ENCODE peak calls at places on chromosome 1, in four cellular contexts. L is neural progenitor cell; P is effector memory CD4-positive, alpha-beta T cell; D is NCI-H446 treated with DMSO at 0.1 percent for 48 hours. V is an unnamed sample.

GRCh38 chr1:6438047-6438525 is 13.5 kb downstream of the ESPN start:
- DNase-seq in L (peak; percentile 87), P (peak; percentile 67), D (peak; percentile 27), V (peak; percentile 65)

GRCh38 chr1:40988280-40988679 is 8.8 kb downstream of the CTPS1 start:
- DNase-seq in L (no peak), P (no peak), D (no peak), V (no peak)

GRCh38 chr1:31657972-31658510 is 13.4 kb upstream of the PEF1 start:
- DNase-seq in L (no peak), P (no peak), D (no peak), V (no peak)

GRCh38 chr1:174284052-174284451 is 124.7 kb downstream of the RABGAP1L start:
- DNase-seq in L (no peak), P (no peak), D (no peak), V (no peak)

GRCh38 chr1:227234998-227235405 is 83.3 kb downstream of the CDC42BPA start:
- DNase-seq in L (peak; percentile 38), P (no peak), D (peak; percentile 43), V (no peak)

GRCh38 chr1:246317723-246318359 is 189.2 kb downstream of the SMYD3 start:
- DNase-seq in L (no peak), P (no peak), D (no peak), V (no peak)

GRCh38 chr1:180502361-180503273 is at the start of gene ACBD6:
- DNase-seq in L (peak; percentile 89), P (peak; percentile 63), D (peak; percentile 79), V (peak; percentile 73)

GRCh38 chr1:79587229-79587628 is 580.7 kb upstream of the ADGRL4 start:
- DNase-seq in L (no peak), P (no peak), D (no peak), V (no peak)

GRCh38 chr1:12546771-12547585 is 71.0 kb downstream of the DHRS3 start:
- DNase-seq in L (no peak), P (no peak), D (no peak), V (no peak)

V was measured in T follicular helper cell.